ENCODE peak calls at places on chromosomes 5 and 9, in six cellular contexts. E, G, S, L, M and B are unnamed samples.

GRCh38 chr5:154850255-154851062 is at the start of gene FAXDC2:
- DNase-seq in S (no peak), M (no peak), L (peak; percentile 69), E (peak; percentile 93), G (peak; percentile 75), B (no peak)

GRCh38 chr5:94870496-94871214 is 252.2 kb downstream of the SLF1 start:
- DNase-seq in E (no peak), G (no peak), M (no peak), S (no peak), L (no peak), B (no peak)

GRCh38 chr5:125848746-125849145 is 574.5 kb upstream of the GRAMD2B start:
- DNase-seq in G (no peak), L (no peak), M (no peak), E (no peak), S (no peak), B (no peak)

GRCh38 chr5:159402871-159403270 is 72.6 kb upstream of the IL12B start:
- DNase-seq in M (no peak), S (no peak), L (no peak), E (no peak), G (no peak), B (no peak)

GRCh38 chr9:129752915-129753724 is at the start of gene PTGES:
- DNase-seq in S (peak; percentile 20), E (no peak), L (peak; percentile 68), G (peak; percentile 76), M (peak; percentile 29), B (peak; percentile 75)

GRCh38 chr9:130892503-130893249 is 3.9 kb downstream of the QRFP start:
- DNase-seq in S (no peak), L (no peak), M (no peak), E (no peak), G (no peak), B (no peak)

GRCh38 chr9:87464992-87465378 is 32.7 kb upstream of the DAPK1 start:
- DNase-seq in E (no peak), M (no peak), S (no peak), G (no peak), L (no peak), B (no peak)

GRCh38 chr9:21994526-21994995 is at the start of gene CDKN2B-AS1:
- DNase-seq in S (peak; percentile 91), G (peak; percentile 75), M (peak; percentile 88), L (no peak), E (peak; percentile 60), B (peak; percentile 54)

GRCh38 chr9:108271646-108272349 is 584.0 kb downstream of the ACTL7B start:
- DNase-seq in G (peak; percentile 68), M (peak; percentile 84), L (peak; percentile 60), S (peak; percentile 96), E (no peak), B (no peak)